ENCODE peak calls at places on chromosomes 13 and 19, in four cellular contexts. One of them, this sample, is unnamed.

GRCh38 chr13:90954605-90955004 is 392.9 kb upstream of the MIR17HG start:
- DNase-seq in stimulated activated CD4-positive, alpha-beta T cell treated with anti-CD3 and anti-CD28 coated beads, Interleukin-4, amount 100 ng/mL, for 4 hours: no peak
- DNase-seq in nucleus accumbens: no peak
- DNase-seq in kidney epithelial cell: no peak
- DNase-seq in this sample: no peak

GRCh38 chr13:92806215-92806614 is 420.4 kb upstream of the GPC6 start:
- DNase-seq in nucleus accumbens: no peak
- DNase-seq in kidney epithelial cell: no peak
- DNase-seq in stimulated activated CD4-positive, alpha-beta T cell treated with anti-CD3 and anti-CD28 coated beads, Interleukin-4, amount 100 ng/mL, for 4 hours: no peak
- DNase-seq in this sample: no peak

GRCh38 chr19:3526507-3527244 is 12.3 kb upstream of the TEKTIP1 start:
- DNase-seq in kidney epithelial cell: no peak
- DNase-seq in nucleus accumbens: no peak
- DNase-seq in stimulated activated CD4-positive, alpha-beta T cell treated with anti-CD3 and anti-CD28 coated beads, Interleukin-4, amount 100 ng/mL, for 4 hours: no peak
- DNase-seq in this sample: no peak

GRCh38 chr13:42396901-42397670 is 125.1 kb downstream of the AKAP11 start:
- DNase-seq in stimulated activated CD4-positive, alpha-beta T cell treated with anti-CD3 and anti-CD28 coated beads, Interleukin-4, amount 100 ng/mL, for 4 hours: peak; percentile 63
- DNase-seq in nucleus accumbens: no peak
- DNase-seq in kidney epithelial cell: no peak
- DNase-seq in this sample: no peak

GRCh38 chr13:102854675-102855074 is 8.8 kb downstream of the ERCC5 start:
- DNase-seq in kidney epithelial cell: no peak
- DNase-seq in stimulated activated CD4-positive, alpha-beta T cell treated with anti-CD3 and anti-CD28 coated beads, Interleukin-4, amount 100 ng/mL, for 4 hours: no peak
- DNase-seq in nucleus accumbens: no peak
- DNase-seq in this sample: no peak

GRCh38 chr19:46913852-46914430 is 53.1 kb downstream of the ARHGAP35 start:
- DNase-seq in nucleus accumbens: no peak
- DNase-seq in stimulated activated CD4-positive, alpha-beta T cell treated with anti-CD3 and anti-CD28 coated beads, Interleukin-4, amount 100 ng/mL, for 4 hours: no peak
- DNase-seq in kidney epithelial cell: no peak
- DNase-seq in this sample: no peak

GRCh38 chr13:111241006-111241755 is 79.3 kb upstream of the TEX29 start:
- DNase-seq in kidney epithelial cell: no peak
- DNase-seq in nucleus accumbens: peak; percentile 67
- DNase-seq in stimulated activated CD4-positive, alpha-beta T cell treated with anti-CD3 and anti-CD28 coated beads, Interleukin-4, amount 100 ng/mL, for 4 hours: no peak
- DNase-seq in this sample: no peak

GRCh38 chr13:75761373-75761772 is 125.2 kb downstream of the LMO7 start:
- DNase-seq in nucleus accumbens: no peak
- DNase-seq in stimulated activated CD4-positive, alpha-beta T cell treated with anti-CD3 and anti-CD28 coated beads, Interleukin-4, amount 100 ng/mL, for 4 hours: no peak
- DNase-seq in kidney epithelial cell: no peak
- DNase-seq in this sample: no peak